ENCODE peak calls at places on chromosome 15, in four cellular contexts. I, J, P and D are unnamed samples.
A peak's percentile ranks its signal among the peaks of the same experiment; 100 is the strongest.

GRCh38 chr15:57114070-57114469 is 195.6 kb downstream of the TCF12 start:
- DNase-seq in I (no peak), J (no peak), P (no peak), D (peak; percentile 32)

GRCh38 chr15:62110000-62110851 is 43.4 kb downstream of the C2CD4A start:
- DNase-seq in I (no peak), J (no peak), P (no peak), D (peak; percentile 44)

GRCh38 chr15:98213346-98213979 is 253.0 kb downstream of the ARRDC4 start:
- DNase-seq in I (no peak), J (no peak), P (no peak), D (no peak)

GRCh38 chr15:59410448-59410896 is 27.5 kb upstream of the FAM81A start:
- DNase-seq in I (no peak), J (no peak), P (no peak), D (no peak)

GRCh38 chr15:41836713-41837454 is 1.8 kb upstream of the PLA2G4B start:
- DNase-seq in I (no peak), J (no peak), P (no peak), D (no peak)

GRCh38 chr15:51093865-51094605 is 671 bp downstream of the TNFAIP8L3 start:
- DNase-seq in I (peak; percentile 56), J (no peak), P (no peak), D (no peak)

GRCh38 chr15:88802250-88802990 is 816 bp upstream of the ACAN start:
- DNase-seq in I (no peak), J (no peak), P (no peak), D (no peak)

GRCh38 chr15:47496343-47497185 is 220.7 kb upstream of the SEMA6D start:
- DNase-seq in I (no peak), J (no peak), P (no peak), D (no peak)

GRCh38 chr15:48653913-48654630 is 8.6 kb upstream of the FBN1 start:
- DNase-seq in I (no peak), J (no peak), P (no peak), D (no peak)

GRCh38 chr15:81394609-81395008 is 20.6 kb upstream of the TMC3 start:
- DNase-seq in I (no peak), J (no peak), P (no peak), D (no peak)

GRCh38 chr15:31280037-31280830 is 46.4 kb upstream of the KLF13 start:
- DNase-seq in I (no peak), J (peak; percentile 13), P (peak; percentile 11), D (peak; percentile 5)

GRCh38 chr15:29050870-29051269 is 165.1 kb downstream of the APBA2 start:
- DNase-seq in I (no peak), J (no peak), P (no peak), D (no peak)

GRCh38 chr15:40040770-40041169 is 1.8 kb upstream of the SRP14 start:
- DNase-seq in I (no peak), J (no peak), P (no peak), D (no peak)

GRCh38 chr15:80744826-80745225 is 34.3 kb upstream of the CEMIP start:
- DNase-seq in I (no peak), J (no peak), P (no peak), D (no peak)

GRCh38 chr15:73784299-73784698 is 31.1 kb upstream of the INSYN1 start:
- DNase-seq in I (no peak), J (no peak), P (no peak), D (no peak)

GRCh38 chr15:51277085-51277484 is 61.3 kb downstream of the CYP19A1 start:
- DNase-seq in I (no peak), J (no peak), P (no peak), D (no peak)

GRCh38 chr15:63186065-63186464 is 3.3 kb upstream of the RAB8B start:
- DNase-seq in I (no peak), J (no peak), P (no peak), D (no peak)

GRCh38 chr15:67967871-67968423 is 86.2 kb upstream of the PIAS1 start:
- DNase-seq in I (peak; percentile 75), J (peak; percentile 31), P (peak; percentile 77), D (peak; percentile 81)

GRCh38 chr15:95520922-95521321 is 809.6 kb upstream of the NR2F2 start:
- DNase-seq in I (no peak), J (no peak), P (no peak), D (no peak)

GRCh38 chr15:42728562-42728961 is 8.4 kb downstream of the CDAN1 start:
- DNase-seq in I (no peak), J (no peak), P (no peak), D (no peak)

GRCh38 chr15:58562135-58562534 is 130.3 kb downstream of the LIPC start:
- DNase-seq in I (no peak), J (no peak), P (no peak), D (peak; percentile 28)

GRCh38 chr15:56076651-56077050 is 83.2 kb upstream of the NEDD4 start:
- DNase-seq in I (no peak), J (no peak), P (no peak), D (no peak)

GRCh38 chr15:44788748-44789147 is 52.4 kb downstream of the TRIM69 start:
- DNase-seq in I (no peak), J (no peak), P (no peak), D (no peak)

GRCh38 chr15:95405447-95405846 is 925.1 kb upstream of the NR2F2 start:
- DNase-seq in I (no peak), J (no peak), P (no peak), D (no peak)

GRCh38 chr15:31402511-31403056 is 75.9 kb downstream of the KLF13 start:
- DNase-seq in I (no peak), J (no peak), P (peak; percentile 75), D (peak; percentile 33)

GRCh38 chr15:77495806-77496589 is 75.3 kb downstream of the HMG20A start:
- DNase-seq in I (peak; percentile 25), J (no peak), P (peak; percentile 72), D (no peak)

GRCh38 chr15:70380484-70380883 is 282.8 kb upstream of the TLE3 start:
- DNase-seq in I (no peak), J (no peak), P (no peak), D (no peak)

GRCh38 chr15:101022306-101022705 is 103.1 kb downstream of the LRRK1 start:
- DNase-seq in I (no peak), J (peak; percentile 7), P (peak; percentile 3), D (no peak)

GRCh38 chr15:94081829-94082228 is 149.5 kb upstream of the MCTP2 start:
- DNase-seq in I (no peak), J (no peak), P (no peak), D (no peak)

GRCh38 chr15:76189106-76189505 is 122.2 kb downstream of the ETFA start:
- DNase-seq in I (no peak), J (no peak), P (no peak), D (no peak)

GRCh38 chr15:84643838-84644237 is 10.2 kb downstream of the WDR73 start:
- DNase-seq in I (no peak), J (no peak), P (no peak), D (no peak)

GRCh38 chr15:30770759-30771158 is 133.0 kb upstream of the FAN1 start:
- DNase-seq in I (no peak), J (no peak), P (no peak), D (no peak)

GRCh38 chr15:83510001-83510400 is 62.9 kb downstream of the SH3GL3 start:
- DNase-seq in I (no peak), J (no peak), P (no peak), D (no peak)

GRCh38 chr15:101379647-101380046 is 84.6 kb upstream of the SNRPA1 start:
- DNase-seq in I (no peak), J (no peak), P (no peak), D (no peak)

GRCh38 chr15:101190196-101190595 is 61.7 kb downstream of the CHSY1 start:
- DNase-seq in I (no peak), J (no peak), P (no peak), D (no peak)

GRCh38 chr15:35439291-35439690 is 106.7 kb downstream of the DPH6 start:
- DNase-seq in I (no peak), J (no peak), P (no peak), D (no peak)

GRCh38 chr15:25088261-25088790 is 133.5 kb downstream of the SNRPN start:
- DNase-seq in I (no peak), J (no peak), P (no peak), D (peak; percentile 11)
- H3K36me3 ChIP-seq in I (no peaks in the 10 kb centered on the region), J (peaks cover 92% of the 10 kb centered on the region), P (peaks cover 97% of the 10 kb centered on the region), D (peaks cover 57% of the 10 kb centered on the region)

GRCh38 chr15:65102912-65103311 is 12.1 kb downstream of the UBAP1L start:
- DNase-seq in I (no peak), J (no peak), P (no peak), D (no peak)

GRCh38 chr15:65101418-65101890 is 13.5 kb downstream of the UBAP1L start:
- DNase-seq in I (peak; percentile 70), J (peak; percentile 28), P (peak; percentile 70), D (peak; percentile 69)

GRCh38 chr15:65099336-65099735 is 15.7 kb downstream of the UBAP1L start:
- DNase-seq in I (no peak), J (no peak), P (no peak), D (no peak)

GRCh38 chr15:65101891-65102708 is 12.9 kb downstream of the UBAP1L start:
- DNase-seq in I (no peak), J (no peak), P (no peak), D (peak; percentile 20)

GRCh38 chr15:65100427-65100826 is 14.6 kb downstream of the UBAP1L start:
- DNase-seq in I (no peak), J (no peak), P (no peak), D (no peak)
- H3K27ac ChIP-seq in I (no peak overlapping the region), J (no peak overlapping the region), P (no peak overlapping the region), D (no peak overlapping the region)

GRCh38 chr15:74976159-74976558 is 19.2 kb upstream of the SCAMP5 start:
- DNase-seq in I (no peak), J (no peak), P (no peak), D (no peak)
- TF ChIP-seq CTCF in I (no peak), J (peak; percentile 10), P (no peak), D (no peak)

DNA sequence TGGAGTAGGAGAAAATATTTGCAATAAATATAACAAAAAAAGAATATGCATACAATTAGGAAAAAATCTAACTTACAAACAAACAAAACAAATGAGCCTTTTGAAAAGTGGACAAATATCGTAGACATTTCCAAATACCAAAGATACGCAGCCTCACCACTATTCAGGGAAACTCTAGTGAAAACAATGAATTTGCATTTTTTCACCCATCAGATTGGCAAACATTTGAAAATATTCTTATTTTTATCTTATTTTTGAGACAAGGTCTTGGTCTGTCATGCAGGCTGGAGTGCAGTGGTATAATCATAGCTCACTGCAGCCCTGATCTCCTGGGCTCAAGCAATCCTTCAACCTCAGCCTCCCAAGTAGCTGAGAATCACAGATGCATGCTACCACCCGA is 15.5 kb downstream of the AP3S2 start:
- DNase-seq in I (no peak), J (no peak), P (no peak), D (no peak)
- H3K36me3 ChIP-seq in I (peaks cover 7% of the 10 kb centered on the region), J (peaks cover 45% of the 10 kb centered on the region), P (peaks cover 81% of the 10 kb centered on the region), D (no peaks in the 10 kb centered on the region)

GRCh38 chr15:65578904-65579728 is 31.8 kb downstream of the INTS14 start:
- DNase-seq in I (no peak), J (no peak), P (no peak), D (no peak)
- H3K27ac ChIP-seq in I (no peak overlapping the region), J (no peak overlapping the region), P (peak overlapping the region; percentile 6), D (peak overlapping the region; percentile 25)

DNA sequence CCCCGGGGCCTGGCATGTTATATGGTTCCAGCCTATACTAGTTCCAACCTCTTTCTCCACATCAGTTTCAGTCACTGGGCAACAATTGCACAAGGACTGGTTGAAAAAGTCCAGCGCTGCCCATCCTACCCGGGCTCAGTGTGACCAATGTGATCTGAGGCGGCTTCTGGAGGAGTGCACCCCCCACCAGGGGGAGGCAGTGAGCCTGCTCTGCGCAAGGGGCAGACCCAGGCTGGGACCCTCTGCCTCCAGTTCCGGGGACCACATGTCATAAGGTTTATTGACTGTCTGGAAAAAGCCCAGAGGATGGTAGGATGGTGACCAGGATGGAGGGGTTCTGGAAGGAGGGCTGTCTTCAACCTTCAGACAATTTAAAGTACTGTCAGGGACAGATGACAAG is 25.6 kb upstream of the NR2E3 start:
- DNase-seq in I (no peak), J (no peak), P (no peak), D (peak; percentile 27)
- TF ChIP-seq CTCF in I (no peak), J (no peak), P (peak; percentile 25), D (no peak)

GRCh38 chr15:22861151-22861550 is 22.7 kb downstream of the NIPA2 start:
- DNase-seq in I (no peak), J (no peak), P (no peak), D (no peak)
- H3K36me3 ChIP-seq in I (peaks cover 5% of the 10 kb centered on the region), J (peaks cover 82% of the 10 kb centered on the region), P (peaks cover 99% of the 10 kb centered on the region), D (peaks cover 62% of the 10 kb centered on the region)